ENCODE peak calls at places on chromosomes 11 and 22, in eight cellular contexts. A is dorsolateral prefrontal cortex, O is cardiac fibroblast, B is pancreas, K is A673, M is AG04450, G is fibroblast of mammary gland, T is stomach. W is an unnamed sample.

GRCh38 chr22:46003271-46004091 is 26.5 kb upstream of the WNT7B start:
- DNase-seq in A (no peak), O (no peak), B (no peak), K (no peak), M (no peak), G (peak), T (no peak), W (no peak)

GRCh38 chr22:45201678-45202332 is 38.1 kb downstream of the NUP50 start:
- DNase-seq in A (no peak), O (peak), B (no peak), K (no peak), M (peak), G (peak), T (no peak), W (peak)

GRCh38 chr11:70233511-70233919 is 30.4 kb downstream of the FADD start:
- DNase-seq in A (no peak), O (peak), B (no peak), K (no peak), M (peak), G (peak), T (peak), W (peak)

GRCh38 chr11:76615950-76616349 is 54.6 kb downstream of the LRRC32 start:
- DNase-seq in A (peak), O (peak), B (no peak), K (peak), M (no peak), G (no peak), T (peak), W (no peak)

GRCh38 chr22:27022256-27022655 is 364.9 kb downstream of the MIAT start:
- DNase-seq in A (no peak), O (no peak), B (no peak), K (no peak), M (no peak), G (no peak), T (no peak), W (no peak)

GRCh38 chr11:66126808-66127555 is 56.9 kb downstream of the PACS1 start:
- DNase-seq in A (peak), O (peak), B (peak), K (peak), M (no peak), G (peak), T (peak), W (peak)

GRCh38 chr11:69377029-69377952 is 83.3 kb downstream of the MYEOV start:
- DNase-seq in A (no peak), O (no peak), B (no peak), K (peak), M (no peak), G (peak), T (no peak), W (no peak)

GRCh38 chr11:92775277-92775676 is 194.2 kb upstream of the MTNR1B start:
- DNase-seq in A (no peak), O (no peak), B (no peak), K (no peak), M (no peak), G (no peak), T (no peak), W (no peak)

GRCh38 chr11:64571410-64572091 is 19.5 kb upstream of the SLC22A12 start:
- DNase-seq in A (no peak), O (peak), B (no peak), K (no peak), M (no peak), G (peak), T (no peak), W (no peak)

GRCh38 chr22:28799834-28800307 is 498 bp downstream of the XBP1 start:
- DNase-seq in A (peak), O (peak), B (peak), K (peak), M (peak), G (peak), T (peak), W (peak)

GRCh38 chr22:39283312-39284141 is 35.9 kb downstream of the RPL3 start:
- DNase-seq in A (no peak), O (peak), B (no peak), K (no peak), M (no peak), G (no peak), T (peak), W (no peak)

GRCh38 chr11:112744041-112744440 is 217.2 kb upstream of the NCAM1 start:
- DNase-seq in A (peak), O (no peak), B (no peak), K (no peak), M (no peak), G (no peak), T (no peak), W (no peak)

GRCh38 chr11:11403763-11404725 is 51.0 kb upstream of the CSNK2A3 start:
- DNase-seq in A (peak), O (peak), B (no peak), K (peak), M (no peak), G (peak), T (no peak), W (no peak)

GRCh38 chr22:31891366-31892079 is 52.8 kb upstream of the YWHAH start:
- DNase-seq in A (no peak), O (peak), B (no peak), K (peak), M (no peak), G (peak), T (no peak), W (no peak)

GRCh38 chr11:19817870-19818269 is 105.2 kb downstream of the NAV2 start:
- DNase-seq in A (no peak), O (no peak), B (no peak), K (no peak), M (no peak), G (no peak), T (no peak), W (no peak)

GRCh38 chr11:130269544-130269943 is 45.2 kb downstream of the ZBTB44 start:
- DNase-seq in A (no peak), O (no peak), B (no peak), K (no peak), M (no peak), G (no peak), T (no peak), W (no peak)

GRCh38 chr22:20384865-20385264 is 9.1 kb upstream of the ZNF74 start:
- DNase-seq in A (no peak), O (no peak), B (no peak), K (no peak), M (no peak), G (no peak), T (no peak), W (no peak)

GRCh38 chr11:78223320-78223954 is 34.7 kb downstream of the USP35 start:
- DNase-seq in A (no peak), O (no peak), B (no peak), K (no peak), M (no peak), G (no peak), T (no peak), W (no peak)

GRCh38 chr22:28670691-28671261 is 8.9 kb downstream of the TTC28 start:
- DNase-seq in A (no peak), O (no peak), B (no peak), K (no peak), M (no peak), G (peak), T (no peak), W (no peak)

GRCh38 chr11:75298191-75298590 is 53.3 kb downstream of the ARRB1 start:
- DNase-seq in A (no peak), O (no peak), B (no peak), K (no peak), M (no peak), G (peak), T (no peak), W (no peak)

GRCh38 chr11:70872950-70873735 is 379.2 kb downstream of the SHANK2 start:
- DNase-seq in A (no peak), O (no peak), B (no peak), K (no peak), M (no peak), G (no peak), T (no peak), W (no peak)

GRCh38 chr11:20601221-20601914 is 2.0 kb downstream of the SLC6A5 start:
- DNase-seq in A (no peak), O (no peak), B (no peak), K (no peak), M (no peak), G (no peak), T (no peak), W (no peak)

GRCh38 chr11:24760681-24761080 is 263.8 kb downstream of the LUZP2 start:
- DNase-seq in A (no peak), O (peak), B (no peak), K (no peak), M (no peak), G (no peak), T (no peak), W (no peak)

DNA sequence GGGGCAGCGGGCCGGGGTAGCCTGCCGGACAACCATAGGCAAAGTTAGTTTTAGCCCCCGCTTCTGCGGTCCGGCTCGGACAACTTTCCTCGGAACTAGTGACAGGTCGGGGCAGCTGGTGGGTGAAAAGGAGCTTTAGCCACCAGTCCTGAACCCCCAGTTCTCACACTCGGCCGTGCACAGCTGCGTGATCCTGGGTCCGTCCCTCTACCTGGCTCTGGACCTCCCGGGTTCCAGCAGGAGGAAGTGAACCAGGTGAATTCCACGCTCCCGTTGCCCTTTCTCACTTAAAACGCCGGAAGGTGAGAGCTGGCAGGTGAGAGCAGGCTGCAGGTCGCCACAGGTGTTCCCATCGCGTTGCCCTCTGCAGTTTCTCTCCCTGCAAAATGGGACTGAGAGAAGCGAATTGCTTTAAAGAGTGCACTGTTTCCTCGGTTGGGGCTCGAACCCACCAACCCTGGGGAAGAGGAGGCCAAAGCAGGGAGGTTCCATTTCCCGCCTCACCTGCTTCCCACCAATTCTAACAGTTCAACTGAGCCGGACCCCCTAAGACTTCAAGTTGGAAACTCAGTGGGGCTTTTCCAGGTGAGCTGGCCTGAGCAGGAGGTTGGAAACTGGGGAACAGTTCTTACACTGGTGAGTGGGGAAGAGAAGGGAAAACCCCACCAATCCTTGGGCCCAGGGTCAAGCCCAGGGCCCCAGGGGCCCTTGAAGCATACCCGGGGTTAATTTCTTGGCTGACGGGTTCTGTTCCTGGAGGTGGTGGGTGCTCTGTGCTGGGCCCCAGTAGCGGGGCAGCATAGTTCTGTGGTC is 489 bp downstream of the CD82 start:
- DNase-seq in A (no peak), O (no peak), B (no peak), K (no peak), M (no peak), G (no peak), T (no peak), W (no peak)
- H3K4me3 ChIP-seq in A (peak), O (peak), B (peak), K (peak), M (peak), G (peak), T (peak), W (peak)

GRCh38 chr11:62591448-62592215 is at the start of gene TUT1:
- DNase-seq in A (peak), O (peak), B (peak), K (peak), M (peak), G (peak), T (peak), W (peak)

GRCh38 chr11:62595124-62595523 is 3.8 kb upstream of the TUT1 start:
- DNase-seq in A (no peak), O (no peak), B (no peak), K (no peak), M (no peak), G (no peak), T (no peak), W (no peak)

GRCh38 chr11:62592216-62592815 is 993 bp upstream of the TUT1 start:
- DNase-seq in A (no peak), O (no peak), B (no peak), K (no peak), M (no peak), G (no peak), T (no peak), W (no peak)

GRCh38 chr11:62593434-62594044 is 2.2 kb upstream of the TUT1 start:
- DNase-seq in A (peak), O (peak), B (peak), K (peak), M (peak), G (peak), T (peak), W (no peak)

GRCh38 chr11:62592989-62593421 is 1.7 kb upstream of the TUT1 start:
- DNase-seq in A (no peak), O (no peak), B (peak), K (no peak), M (no peak), G (no peak), T (no peak), W (no peak)
- H3K4me3 ChIP-seq in A (no peak), O (no peak), B (no peak), K (no peak), M (no peak), G (no peak), T (no peak), W (no peak)

GRCh38 chr11:46388619-46389449 is 2.7 kb downstream of the CHRM4 start:
- DNase-seq in A (no peak), O (no peak), B (no peak), K (no peak), M (no peak), G (no peak), T (no peak), W (no peak)
- H3K4me3 ChIP-seq in A (peak), O (no peak), B (no peak), K (peak), M (peak), G (no peak), T (peak), W (peak)

GRCh38 chr22:42500836-42501179 is 18.8 kb downstream of the RRP7A start:
- DNase-seq in A (no peak), O (no peak), B (peak), K (no peak), M (no peak), G (no peak), T (no peak), W (no peak)
- H3K4me3 ChIP-seq in A (peak), O (peak), B (peak), K (peak), M (peak), G (no peak), T (peak), W (peak)

GRCh38 chr11:123431619-123432018 is 1.6 kb downstream of the GRAMD1B start:
- DNase-seq in A (no peak), O (no peak), B (no peak), K (no peak), M (no peak), G (no peak), T (no peak), W (no peak)
- H3K4me3 ChIP-seq in A (no peak), O (peak), B (no peak), K (peak), M (peak), G (no peak), T (peak), W (peak)

GRCh38 chr11:83174008-83174407 is 17.1 kb downstream of the PCF11 start:
- DNase-seq in A (no peak), O (no peak), B (no peak), K (no peak), M (no peak), G (no peak), T (no peak), W (no peak)
- H3K4me3 ChIP-seq in A (no peak), O (no peak), B (no peak), K (no peak), M (no peak), G (no peak), T (no peak), W (no peak)

GRCh38 chr11:5593146-5593545 is 3.3 kb upstream of the TRIM6 start:
- DNase-seq in A (no peak), O (no peak), B (no peak), K (no peak), M (no peak), G (no peak), T (no peak), W (no peak)

GRCh38 chr11:5597953-5598352 is 1.5 kb downstream of the TRIM6 start:
- DNase-seq in A (no peak), O (no peak), B (no peak), K (no peak), M (no peak), G (no peak), T (no peak), W (no peak)

GRCh38 chr11:5600374-5600851 is 4.0 kb downstream of the TRIM6 start:
- DNase-seq in A (no peak), O (peak), B (peak), K (peak), M (peak), G (peak), T (peak), W (peak)

GRCh38 chr11:5592615-5593014 is 3.8 kb upstream of the TRIM6 start:
- DNase-seq in A (no peak), O (no peak), B (no peak), K (no peak), M (no peak), G (no peak), T (no peak), W (no peak)

DNA sequence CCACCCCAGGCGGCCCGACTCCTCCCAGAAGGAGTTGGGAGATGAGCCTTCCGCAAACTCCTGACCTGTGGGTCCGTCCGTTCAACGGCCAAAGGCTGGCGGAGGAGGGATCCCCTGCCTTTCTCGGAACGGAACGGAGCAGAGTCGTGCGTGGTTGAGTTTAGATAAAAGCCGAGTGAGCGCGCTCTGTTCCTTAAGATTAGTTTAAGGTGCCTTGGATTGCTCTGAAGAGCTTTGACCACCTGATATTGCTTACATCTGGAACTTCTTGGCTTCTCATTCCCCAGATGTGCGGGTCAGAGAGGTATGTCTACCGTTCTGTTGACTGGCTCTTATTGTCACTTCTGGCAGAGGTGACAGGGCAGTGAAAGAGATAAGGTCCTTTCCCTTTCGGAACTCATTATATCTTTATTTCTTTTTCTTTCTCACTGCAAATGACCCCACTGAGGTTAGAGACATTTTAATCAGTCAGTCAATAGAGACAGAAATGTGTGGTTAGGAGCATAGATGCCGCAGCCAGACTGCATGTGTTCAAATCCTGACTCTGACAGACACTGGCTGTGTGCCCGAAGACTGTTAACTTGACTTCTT is at the start of gene TRIM6:
- DNase-seq in A (no peak), O (peak), B (peak), K (no peak), M (no peak), G (peak), T (peak), W (no peak)
- H3K4me3 ChIP-seq in A (peak), O (peak), B (peak), K (peak), M (peak), G (peak), T (peak), W (peak)

GRCh38 chr11:122069946-122070345 is 46.1 kb downstream of the BLID start:
- DNase-seq in A (peak), O (peak), B (peak), K (peak), M (peak), G (peak), T (peak), W (peak)
- H3K4me3 ChIP-seq in A (peak), O (no peak), B (no peak), K (peak), M (no peak), G (no peak), T (no peak), W (no peak)

W was measured in skeletal muscle cell.